ENCODE peak calls at places on chromosomes 5 and 9, in nine cellular contexts. N is HCT116, A is vagina, C is GM23338, M is upper lobe of left lung, R is stomach, Y is H1, E is sigmoid colon, W is GM12878. F is an unnamed sample.

GRCh38 chr5:165244407-165244806 is 1739.0 kb downstream of the MAT2B start:
- DNase-seq in N (no peak), A (no peak), C (no peak), M (no peak), R (no peak), Y (no peak), E (no peak), W (no peak), F (no peak)

GRCh38 chr9:73667749-73668148 is 516.1 kb downstream of the ANXA1 start:
- DNase-seq in N (no peak), A (no peak), C (no peak), M (no peak), R (no peak), Y (no peak), E (no peak), W (no peak), F (no peak)

GRCh38 chr5:141559481-141559880 is 59.3 kb downstream of the DIAPH1 start:
- DNase-seq in N (no peak), A (no peak), C (no peak), M (no peak), R (no peak), Y (no peak), E (no peak), W (no peak), F (no peak)

GRCh38 chr9:8552732-8553131 is 753.2 kb upstream of the DMAC1 start:
- DNase-seq in N (no peak), A (no peak), C (no peak), M (no peak), R (no peak), Y (no peak), E (no peak), W (no peak), F (no peak)

GRCh38 chr5:150398432-150399157 is 14.1 kb downstream of the CD74 start:
- DNase-seq in N (no peak), A (no peak), C (peak; percentile 67), M (no peak), R (peak; percentile 50), Y (no peak), E (no peak), W (no peak), F (peak; percentile 86)

GRCh38 chr9:97109194-97109811 is 70.4 kb upstream of the CTSV start:
- DNase-seq in N (peak; percentile 69), A (no peak), C (peak; percentile 91), M (no peak), R (peak; percentile 70), Y (peak; percentile 43), E (no peak), W (peak; percentile 1), F (no peak)

GRCh38 chr5:97164846-97165245 is 18.2 kb downstream of the RIOK2 start:
- DNase-seq in N (no peak), A (no peak), C (no peak), M (no peak), R (no peak), Y (no peak), E (no peak), W (no peak), F (no peak)

GRCh38 chr5:150131461-150131860 is 24.2 kb downstream of the PDGFRB start:
- DNase-seq in N (no peak), A (no peak), C (no peak), M (no peak), R (no peak), Y (no peak), E (no peak), W (no peak), F (no peak)

GRCh38 chr5:66906021-66906420 is 290.6 kb downstream of the CD180 start:
- DNase-seq in N (no peak), A (no peak), C (peak; percentile 56), M (no peak), R (no peak), Y (no peak), E (no peak), W (no peak), F (no peak)

GRCh38 chr5:40853632-40854192 is 12.5 kb downstream of the CARD6 start:
- DNase-seq in N (no peak), A (peak; percentile 34), C (no peak), M (no peak), R (no peak), Y (no peak), E (no peak), W (no peak), F (no peak)

GRCh38 chr5:16935271-16936149 is 578 bp downstream of the MYO10 start:
- DNase-seq in N (no peak), A (no peak), C (peak; percentile 79), M (peak; percentile 92), R (peak; percentile 50), Y (peak; percentile 33), E (peak; percentile 75), W (no peak), F (peak; percentile 79)

GRCh38 chr5:16937503-16938161 is 1.5 kb upstream of the MYO10 start:
- DNase-seq in N (no peak), A (no peak), C (no peak), M (no peak), R (no peak), Y (no peak), E (no peak), W (no peak), F (peak; percentile 35)

GRCh38 chr5:16934669-16935068 is 1.4 kb downstream of the MYO10 start:
- DNase-seq in N (no peak), A (no peak), C (peak; percentile 17), M (no peak), R (no peak), Y (no peak), E (no peak), W (no peak), F (no peak)

GRCh38 chr5:16936150-16937022 is at the start of gene MYO10:
- DNase-seq in N (no peak), A (no peak), C (peak; percentile 81), M (peak; percentile 97), R (peak; percentile 87), Y (peak; percentile 50), E (peak; percentile 86), W (no peak), F (peak; percentile 91)

GRCh38 chr5:16937023-16937379 is 913 bp upstream of the MYO10 start:
- DNase-seq in N (no peak), A (no peak), C (peak; percentile 17), M (no peak), R (peak; percentile 77), Y (no peak), E (no peak), W (no peak), F (peak; percentile 41)
- TF ChIP-seq POLR2AphosphoS5 in N (peak; percentile 14), A (peak; percentile 27), C (no peak), M (no peak), R (no peak), Y (no peak), E (no peak), W (no peak), F (no peak)

GRCh38 chr5:159051431-159052281 is 48.1 kb downstream of the EBF1 start:
- DNase-seq in N (no peak), A (no peak), C (peak; percentile 75), M (peak; percentile 87), R (peak; percentile 40), Y (no peak), E (peak; percentile 68), W (no peak), F (peak; percentile 88)
- H3K4me3 ChIP-seq in N (no peak overlapping the region), A (peak overlapping the region; percentile 38), C (peak overlapping the region; percentile 63), M (peak overlapping the region; percentile 42), R (peak overlapping the region; percentile 31), Y (peak overlapping the region; percentile 67), E (peak overlapping the region; percentile 36), W (peak overlapping the region; percentile 46), F (peak overlapping the region; percentile 23)

DNA sequence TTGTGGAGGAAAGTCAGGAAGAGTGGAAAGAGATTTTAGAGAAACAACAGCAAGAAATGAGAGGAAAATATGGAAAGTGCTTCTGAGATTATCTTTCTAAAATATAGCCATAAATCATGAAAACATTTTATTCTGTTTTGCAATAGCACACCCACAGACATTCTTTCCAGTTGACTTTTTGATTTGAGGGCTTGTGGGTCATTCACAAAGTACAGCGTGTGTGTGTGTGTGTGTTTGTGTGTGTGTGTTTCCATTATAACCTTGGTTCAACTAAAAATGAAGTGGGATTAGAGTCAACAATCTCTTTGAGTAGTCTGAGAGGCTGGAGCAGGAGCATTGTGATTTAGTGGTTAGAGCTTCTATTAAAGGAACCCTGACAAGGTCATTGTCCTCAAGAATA is 116.6 kb upstream of the GAS1 start:
- DNase-seq in N (no peak), A (no peak), C (no peak), M (no peak), R (no peak), Y (no peak), E (no peak), W (no peak), F (no peak)
- TF ChIP-seq POLR2AphosphoS5 in N (no peak), A (no peak), C (no peak), M (no peak), R (no peak), Y (no peak), E (peak; percentile 49), W (no peak), F (no peak)

GRCh38 chr5:59583810-59584562 is 309.5 kb downstream of the PDE4D start:
- DNase-seq in N (no peak), A (no peak), C (no peak), M (no peak), R (no peak), Y (no peak), E (peak; percentile 63), W (no peak), F (no peak)
- H3K4me3 ChIP-seq in N (no peak overlapping the region), A (no peak overlapping the region), C (no peak overlapping the region), M (peak overlapping the region; percentile 39), R (no peak overlapping the region), Y (no peak overlapping the region), E (no peak overlapping the region), W (no peak overlapping the region), F (no peak overlapping the region)

GRCh38 chr5:128052764-128053163 is 30.8 kb upstream of the SLC12A2 start:
- DNase-seq in N (no peak), A (no peak), C (no peak), M (no peak), R (no peak), Y (no peak), E (no peak), W (no peak), F (no peak)

DNA sequence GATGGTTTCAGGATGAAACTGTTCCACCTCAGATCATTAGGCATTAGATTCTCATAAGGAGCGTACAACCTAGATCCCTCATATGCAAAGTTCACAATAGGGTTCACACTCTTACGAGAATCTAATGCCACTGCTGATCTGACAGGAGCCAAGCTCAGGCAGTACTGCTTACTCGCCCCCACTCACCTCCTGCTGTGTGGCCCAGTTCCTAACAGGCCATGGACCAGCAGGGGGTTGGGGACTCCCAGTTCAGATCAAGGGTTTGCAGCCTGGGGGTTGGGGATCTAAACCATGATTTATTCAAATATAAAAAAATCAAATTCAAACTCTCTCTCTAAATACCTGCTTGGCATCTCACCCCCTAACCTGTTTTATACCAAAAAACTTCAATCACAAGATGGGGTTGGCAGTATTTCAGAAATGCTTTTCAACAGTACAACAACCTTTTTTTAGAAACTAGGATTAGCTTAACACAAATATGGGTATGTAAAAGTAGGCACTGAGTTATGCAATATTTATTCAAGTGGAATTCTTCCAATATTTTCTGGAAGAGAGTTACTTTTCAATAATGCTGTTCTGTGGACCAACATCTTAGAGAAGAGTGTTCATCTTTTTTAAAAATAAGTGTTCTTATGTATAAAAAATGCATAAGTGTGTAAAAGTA is 30.1 kb upstream of the SLC12A2 start:
- DNase-seq in N (no peak), A (no peak), C (no peak), M (no peak), R (no peak), Y (no peak), E (no peak), W (no peak), F (no peak)
- TF ChIP-seq POLR2AphosphoS5 in N (no peak), A (no peak), C (no peak), M (no peak), R (no peak), Y (no peak), E (no peak), W (no peak), F (no peak)

GRCh38 chr5:32714836-32715235 is 3.7 kb downstream of the NPR3 start:
- DNase-seq in N (no peak), A (no peak), C (no peak), M (no peak), R (no peak), Y (no peak), E (no peak), W (no peak), F (no peak)
- H3K4me3 ChIP-seq in N (no peak overlapping the region), A (no peak overlapping the region), C (no peak overlapping the region), M (peak overlapping the region; percentile 78), R (no peak overlapping the region), Y (no peak overlapping the region), E (peak overlapping the region; percentile 68), W (no peak overlapping the region), F (no peak overlapping the region)

F was measured in spleen.